ENCODE peak calls at places on chromosomes 2 and 18, in seven cellular contexts. One of them, this sample, is unnamed.
A peak's percentile ranks its signal among the peaks of the same experiment; 100 is the strongest.

GRCh38 chr2:69306897-69307695 is 79.9 kb downstream of the GFPT1 start:
- DNase-seq in OCI-LY7: peak; percentile 59
- DNase-seq in hepatocyte: peak; percentile 89
- DNase-seq in HCT116: peak; percentile 33
- DNase-seq in PC-3: peak; percentile 78
- DNase-seq in neural progenitor cell: peak; percentile 90
- DNase-seq in GM23338: peak; percentile 92
- DNase-seq in this sample: peak; percentile 72

GRCh38 chr2:242098445-242099128 is 229.1 kb downstream of the RTP5 start:
- DNase-seq in PC-3: no peak
- DNase-seq in HCT116: no peak
- DNase-seq in neural progenitor cell: no peak
- DNase-seq in hepatocyte: no peak
- DNase-seq in OCI-LY7: peak; percentile 40
- DNase-seq in GM23338: no peak
- DNase-seq in this sample: peak; percentile 24

GRCh38 chr2:160934991-160935390 is 225.2 kb upstream of the TANK start:
- DNase-seq in neural progenitor cell: no peak
- DNase-seq in PC-3: no peak
- DNase-seq in OCI-LY7: no peak
- DNase-seq in hepatocyte: no peak
- DNase-seq in GM23338: no peak
- DNase-seq in HCT116: no peak
- DNase-seq in this sample: peak; percentile 58

GRCh38 chr18:58183226-58183625 is 139.2 kb downstream of the NEDD4L start:
- DNase-seq in GM23338: no peak
- DNase-seq in hepatocyte: no peak
- DNase-seq in PC-3: no peak
- DNase-seq in OCI-LY7: no peak
- DNase-seq in neural progenitor cell: no peak
- DNase-seq in HCT116: no peak
- DNase-seq in this sample: no peak

GRCh38 chr2:6639870-6640639 is 225.7 kb downstream of the CMPK2 start:
- DNase-seq in neural progenitor cell: peak; percentile 89
- DNase-seq in OCI-LY7: no peak
- DNase-seq in hepatocyte: no peak
- DNase-seq in GM23338: peak; percentile 93
- DNase-seq in HCT116: no peak
- DNase-seq in PC-3: no peak
- DNase-seq in this sample: no peak

GRCh38 chr2:127239395-127239794 is 19.3 kb upstream of the CYP27C1 start:
- DNase-seq in OCI-LY7: no peak
- DNase-seq in HCT116: no peak
- DNase-seq in neural progenitor cell: no peak
- DNase-seq in GM23338: no peak
- DNase-seq in hepatocyte: no peak
- DNase-seq in PC-3: no peak
- DNase-seq in this sample: no peak

GRCh38 chr2:175154670-175155082 is 13.3 kb downstream of the ATF2 start:
- DNase-seq in HCT116: peak; percentile 3
- DNase-seq in neural progenitor cell: no peak
- DNase-seq in GM23338: no peak
- DNase-seq in hepatocyte: no peak
- DNase-seq in PC-3: peak; percentile 93
- DNase-seq in OCI-LY7: no peak
- DNase-seq in this sample: peak; percentile 58

GRCh38 chr18:9825571-9826073 is 60.2 kb upstream of the TXNDC2 start:
- DNase-seq in neural progenitor cell: no peak
- DNase-seq in hepatocyte: peak; percentile 79
- DNase-seq in GM23338: no peak
- DNase-seq in OCI-LY7: peak; percentile 2
- DNase-seq in HCT116: peak; percentile 83
- DNase-seq in PC-3: peak; percentile 95
- DNase-seq in this sample: no peak

GRCh38 chr2:135952891-135953290 is 32.5 kb downstream of the DARS1 start:
- DNase-seq in neural progenitor cell: no peak
- DNase-seq in PC-3: no peak
- DNase-seq in HCT116: no peak
- DNase-seq in OCI-LY7: no peak
- DNase-seq in GM23338: no peak
- DNase-seq in hepatocyte: no peak
- DNase-seq in this sample: no peak

GRCh38 chr2:20539133-20539719 is 92.4 kb downstream of the RHOB start:
- DNase-seq in GM23338: no peak
- DNase-seq in OCI-LY7: no peak
- DNase-seq in PC-3: no peak
- DNase-seq in hepatocyte: peak; percentile 55
- DNase-seq in neural progenitor cell: no peak
- DNase-seq in HCT116: no peak
- DNase-seq in this sample: no peak

GRCh38 chr18:58045265-58046086 is 1.4 kb downstream of the NEDD4L start:
- DNase-seq in hepatocyte: peak; percentile 84
- DNase-seq in neural progenitor cell: peak; percentile 67
- DNase-seq in GM23338: peak; percentile 78
- DNase-seq in PC-3: peak; percentile 86
- DNase-seq in OCI-LY7: no peak
- DNase-seq in HCT116: peak; percentile 48
- DNase-seq in this sample: peak; percentile 74

GRCh38 chr2:137947714-137948336 is 16.4 kb upstream of the HNMT start:
- DNase-seq in PC-3: peak; percentile 84
- DNase-seq in GM23338: peak; percentile 75
- DNase-seq in HCT116: peak; percentile 59
- DNase-seq in neural progenitor cell: peak; percentile 76
- DNase-seq in OCI-LY7: peak; percentile 27
- DNase-seq in hepatocyte: peak; percentile 60
- DNase-seq in this sample: peak; percentile 61

GRCh38 chr18:77528877-77529276 is 279.2 kb downstream of the GALR1 start:
- DNase-seq in HCT116: no peak
- DNase-seq in neural progenitor cell: no peak
- DNase-seq in hepatocyte: no peak
- DNase-seq in PC-3: no peak
- DNase-seq in OCI-LY7: no peak
- DNase-seq in GM23338: no peak
- DNase-seq in this sample: no peak

GRCh38 chr2:24793752-24794477 is 690 bp downstream of the CENPO start:
- DNase-seq in OCI-LY7: peak; percentile 40
- DNase-seq in hepatocyte: peak; percentile 19
- DNase-seq in GM23338: peak; percentile 75
- DNase-seq in HCT116: no peak
- DNase-seq in PC-3: peak; percentile 41
- DNase-seq in neural progenitor cell: peak; percentile 78
- DNase-seq in this sample: peak; percentile 18

GRCh38 chr2:1556776-1557466 is 143.7 kb downstream of the TPO start:
- DNase-seq in hepatocyte: peak; percentile 82
- DNase-seq in PC-3: peak; percentile 59
- DNase-seq in HCT116: no peak
- DNase-seq in neural progenitor cell: no peak
- DNase-seq in OCI-LY7: no peak
- DNase-seq in GM23338: no peak
- DNase-seq in this sample: no peak

GRCh38 chr2:120344214-120344990 is 1.5 kb upstream of the INHBB start:
- DNase-seq in neural progenitor cell: peak; percentile 64
- DNase-seq in GM23338: peak; percentile 40
- DNase-seq in PC-3: peak; percentile 89
- DNase-seq in OCI-LY7: no peak
- DNase-seq in HCT116: no peak
- DNase-seq in hepatocyte: peak; percentile 70
- DNase-seq in this sample: no peak
- TF ChIP-seq EZH2phosphoT487 in neural progenitor cell: peak; percentile 81
- TF ChIP-seq EZH2phosphoT487 in GM23338: no peak
- TF ChIP-seq EZH2phosphoT487 in PC-3: no peak
- TF ChIP-seq EZH2phosphoT487 in OCI-LY7: no peak
- TF ChIP-seq EZH2phosphoT487 in HCT116: no peak
- TF ChIP-seq EZH2phosphoT487 in hepatocyte: peak; percentile 22
- TF ChIP-seq EZH2phosphoT487 in this sample: no peak

GRCh38 chr18:29523371-29523770 is 1346.4 kb upstream of the CDH2 start:
- DNase-seq in PC-3: no peak
- DNase-seq in GM23338: no peak
- DNase-seq in OCI-LY7: no peak
- DNase-seq in hepatocyte: peak; percentile 6
- DNase-seq in neural progenitor cell: no peak
- DNase-seq in HCT116: no peak
- DNase-seq in this sample: no peak
- TF ChIP-seq CTCF in PC-3: no peak
- TF ChIP-seq CTCF in GM23338: no peak
- TF ChIP-seq CTCF in OCI-LY7: no peak
- TF ChIP-seq CTCF in hepatocyte: no peak
- TF ChIP-seq CTCF in neural progenitor cell: no peak
- TF ChIP-seq CTCF in HCT116: no peak
- TF ChIP-seq CTCF in this sample: no peak

GRCh38 chr18:44851806-44852205 is 171.1 kb downstream of the SETBP1 start:
- DNase-seq in PC-3: no peak
- DNase-seq in neural progenitor cell: peak; percentile 32
- DNase-seq in OCI-LY7: no peak
- DNase-seq in GM23338: no peak
- DNase-seq in hepatocyte: no peak
- DNase-seq in HCT116: no peak
- DNase-seq in this sample: no peak

GRCh38 chr18:44846450-44846849 is 165.8 kb downstream of the SETBP1 start:
- DNase-seq in hepatocyte: no peak
- DNase-seq in PC-3: no peak
- DNase-seq in neural progenitor cell: no peak
- DNase-seq in OCI-LY7: no peak
- DNase-seq in HCT116: no peak
- DNase-seq in GM23338: no peak
- DNase-seq in this sample: no peak

GRCh38 chr18:44852216-44852615 is 171.5 kb downstream of the SETBP1 start:
- DNase-seq in OCI-LY7: no peak
- DNase-seq in GM23338: no peak
- DNase-seq in HCT116: no peak
- DNase-seq in neural progenitor cell: no peak
- DNase-seq in hepatocyte: no peak
- DNase-seq in PC-3: no peak
- DNase-seq in this sample: no peak

GRCh38 chr18:44849361-44849760 is 168.7 kb downstream of the SETBP1 start:
- DNase-seq in OCI-LY7: no peak
- DNase-seq in PC-3: no peak
- DNase-seq in GM23338: no peak
- DNase-seq in hepatocyte: no peak
- DNase-seq in HCT116: no peak
- DNase-seq in neural progenitor cell: no peak
- DNase-seq in this sample: no peak

GRCh38 chr18:44848931-44849330 is 168.2 kb downstream of the SETBP1 start:
- DNase-seq in neural progenitor cell: no peak
- DNase-seq in PC-3: no peak
- DNase-seq in hepatocyte: no peak
- DNase-seq in HCT116: no peak
- DNase-seq in GM23338: no peak
- DNase-seq in OCI-LY7: no peak
- DNase-seq in this sample: no peak
- TF ChIP-seq EZH2phosphoT487 in neural progenitor cell: no peak
- TF ChIP-seq EZH2phosphoT487 in PC-3: no peak
- TF ChIP-seq EZH2phosphoT487 in hepatocyte: no peak
- TF ChIP-seq EZH2phosphoT487 in HCT116: no peak
- TF ChIP-seq EZH2phosphoT487 in GM23338: no peak
- TF ChIP-seq EZH2phosphoT487 in OCI-LY7: no peak
- TF ChIP-seq EZH2phosphoT487 in this sample: no peak

GRCh38 chr2:171957061-171957460 is 34.8 kb downstream of the HAT1 start:
- DNase-seq in GM23338: peak; percentile 19
- DNase-seq in OCI-LY7: no peak
- DNase-seq in hepatocyte: no peak
- DNase-seq in PC-3: peak; percentile 44
- DNase-seq in HCT116: no peak
- DNase-seq in neural progenitor cell: peak; percentile 9
- DNase-seq in this sample: no peak
- TF ChIP-seq CTCF in GM23338: peak; percentile 16
- TF ChIP-seq CTCF in OCI-LY7: no peak
- TF ChIP-seq CTCF in hepatocyte: peak; percentile 3
- TF ChIP-seq CTCF in PC-3: peak; percentile 51
- TF ChIP-seq CTCF in HCT116: peak; percentile 22
- TF ChIP-seq CTCF in neural progenitor cell: peak; percentile 26
- TF ChIP-seq CTCF in this sample: no peak

DNA sequence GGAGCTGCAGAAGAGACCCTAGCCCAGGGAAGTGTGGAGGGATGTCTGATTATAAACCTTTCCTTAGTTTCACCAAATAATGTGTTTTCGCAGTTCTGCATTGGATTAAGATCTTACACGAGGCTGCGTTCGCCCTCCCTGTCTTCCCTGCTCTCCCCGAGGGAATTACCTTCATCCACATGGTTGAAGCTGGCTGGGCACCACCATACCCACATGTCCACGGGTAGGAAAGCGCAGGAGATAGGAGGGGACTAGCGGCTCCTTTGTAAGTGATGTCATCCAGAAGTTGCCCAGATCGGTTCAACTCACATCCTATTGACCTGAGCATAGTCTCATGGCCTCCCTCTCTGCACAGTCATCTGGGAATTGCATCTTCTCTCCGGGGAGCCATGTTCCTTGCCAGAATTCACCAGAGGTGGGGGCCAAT is 1.1 kb downstream of the TTL start:
- DNase-seq in HCT116: no peak
- DNase-seq in hepatocyte: peak; percentile 46
- DNase-seq in OCI-LY7: peak; percentile 23
- DNase-seq in GM23338: peak; percentile 38
- DNase-seq in PC-3: peak; percentile 58
- DNase-seq in neural progenitor cell: peak; percentile 32
- DNase-seq in this sample: no peak
- TF ChIP-seq EZH2phosphoT487 in HCT116: no peak
- TF ChIP-seq EZH2phosphoT487 in hepatocyte: no peak
- TF ChIP-seq EZH2phosphoT487 in OCI-LY7: no peak
- TF ChIP-seq EZH2phosphoT487 in GM23338: no peak
- TF ChIP-seq EZH2phosphoT487 in PC-3: no peak
- TF ChIP-seq EZH2phosphoT487 in neural progenitor cell: no peak
- TF ChIP-seq EZH2phosphoT487 in this sample: no peak

GRCh38 chr2:104872034-104872865 is 18.3 kb downstream of the POU3F3 start:
- DNase-seq in OCI-LY7: no peak
- DNase-seq in neural progenitor cell: peak; percentile 76
- DNase-seq in hepatocyte: no peak
- DNase-seq in GM23338: peak; percentile 90
- DNase-seq in HCT116: no peak
- DNase-seq in PC-3: no peak
- DNase-seq in this sample: no peak

GRCh38 chr2:104873689-104874054 is 19.8 kb downstream of the POU3F3 start:
- DNase-seq in OCI-LY7: no peak
- DNase-seq in hepatocyte: no peak
- DNase-seq in neural progenitor cell: peak; percentile 49
- DNase-seq in GM23338: peak; percentile 73
- DNase-seq in PC-3: no peak
- DNase-seq in HCT116: no peak
- DNase-seq in this sample: no peak

GRCh38 chr2:104874230-104874629 is 20.3 kb downstream of the POU3F3 start:
- DNase-seq in PC-3: no peak
- DNase-seq in HCT116: no peak
- DNase-seq in GM23338: no peak
- DNase-seq in neural progenitor cell: no peak
- DNase-seq in OCI-LY7: no peak
- DNase-seq in hepatocyte: no peak
- DNase-seq in this sample: no peak

GRCh38 chr2:104871566-104872033 is 17.7 kb downstream of the POU3F3 start:
- DNase-seq in HCT116: no peak
- DNase-seq in neural progenitor cell: no peak
- DNase-seq in hepatocyte: no peak
- DNase-seq in GM23338: peak; percentile 28
- DNase-seq in PC-3: no peak
- DNase-seq in OCI-LY7: no peak
- DNase-seq in this sample: no peak

GRCh38 chr2:104872866-104873688 is 19.2 kb downstream of the POU3F3 start:
- DNase-seq in hepatocyte: peak; percentile 83
- DNase-seq in OCI-LY7: peak; percentile 77
- DNase-seq in neural progenitor cell: peak; percentile 89
- DNase-seq in GM23338: peak; percentile 90
- DNase-seq in PC-3: peak; percentile 67
- DNase-seq in HCT116: peak; percentile 10
- DNase-seq in this sample: peak; percentile 85
- TF ChIP-seq CTCF in hepatocyte: peak; percentile 72
- TF ChIP-seq CTCF in OCI-LY7: peak; percentile 82
- TF ChIP-seq CTCF in neural progenitor cell: peak; percentile 80
- TF ChIP-seq CTCF in GM23338: peak; percentile 77
- TF ChIP-seq CTCF in PC-3: peak; percentile 75
- TF ChIP-seq CTCF in HCT116: peak; percentile 9
- TF ChIP-seq CTCF in this sample: peak; percentile 75